ENCODE peak calls at places on chromosomes 11 and 22, in nine cellular contexts. O is sigmoid colon, T is upper lobe of left lung, S is tibial nerve, N is K562, Q is HepG2, Y is stomach, U is transverse colon, I is A549. A is an unnamed sample.

GRCh38 chr11:23856654-23857053 is 640.2 kb upstream of the LUZP2 start:
- DNase-seq in O (no peak), N (no peak), S (no peak), U (no peak), I (no peak), T (no peak), Y (no peak), Q (no peak), A (no peak)

GRCh38 chr22:33578752-33579151 is 341.5 kb downstream of the LARGE1 start:
- DNase-seq in N (no peak), T (no peak), O (no peak), Q (no peak), I (no peak), U (no peak), S (no peak), Y (no peak), A (no peak)

GRCh38 chr11:66011239-66011784 is 496 bp upstream of the CST6 start:
- DNase-seq in Y (no peak), T (peak; percentile 93), N (no peak), I (no peak), U (no peak), S (no peak), O (no peak), Q (no peak), A (no peak)

GRCh38 chr11:106011481-106011880 is 10.6 kb downstream of the MSANTD4 start:
- DNase-seq in S (no peak), N (no peak), O (no peak), Q (no peak), T (no peak), I (no peak), Y (no peak), U (no peak), A (no peak)

GRCh38 chr11:135015966-135016365 is 603.9 kb upstream of the B3GAT1 start:
- DNase-seq in N (no peak), Q (no peak), U (no peak), S (no peak), Y (no peak), O (no peak), I (no peak), T (no peak), A (no peak)

GRCh38 chr11:128342511-128343133 is 244.7 kb downstream of the ETS1 start:
- DNase-seq in N (no peak), Y (no peak), S (no peak), Q (peak; percentile 60), O (peak; percentile 72), T (peak; percentile 84), I (peak; percentile 19), U (peak; percentile 42), A (no peak)

GRCh38 chr22:38180841-38181452 is 683 bp downstream of the PLA2G6 start:
- DNase-seq in S (no peak), T (peak; percentile 82), Y (peak; percentile 59), U (peak; percentile 57), I (no peak), O (no peak), Q (no peak), N (peak; percentile 48), A (peak; percentile 43)

GRCh38 chr11:39541945-39542351 is 1917.5 kb downstream of the LRRC4C start:
- DNase-seq in I (no peak), N (no peak), Q (no peak), U (no peak), T (no peak), O (no peak), S (no peak), Y (peak; percentile 46), A (no peak)

GRCh38 chr11:83019888-83020579 is 51.7 kb downstream of the RAB30 start:
- DNase-seq in I (no peak), O (no peak), Q (no peak), U (peak; percentile 75), T (no peak), S (no peak), Y (peak; percentile 66), N (no peak), A (no peak)

GRCh38 chr11:208177-208916 is 839 bp downstream of the RIC8A start:
- DNase-seq in Y (peak; percentile 85), U (peak; percentile 88), O (peak; percentile 90), I (peak; percentile 73), S (peak; percentile 58), T (peak; percentile 87), N (peak; percentile 81), Q (peak; percentile 55), A (peak; percentile 79)

GRCh38 chr11:77762426-77762825 is 58.1 kb downstream of the RSF1 start:
- DNase-seq in S (no peak), Y (no peak), T (no peak), O (no peak), I (no peak), Q (no peak), U (no peak), N (no peak), A (no peak)

GRCh38 chr11:45857834-45858492 is 10.7 kb downstream of the CRY2 start:
- DNase-seq in Y (peak; percentile 44), T (peak; percentile 90), S (no peak), U (no peak), I (no peak), O (peak; percentile 83), Q (no peak), N (no peak), A (no peak)

GRCh38 chr11:74276581-74276980 is 34.9 kb downstream of the P4HA3 start:
- DNase-seq in U (no peak), I (no peak), T (no peak), N (no peak), Y (no peak), S (no peak), O (no peak), Q (no peak), A (no peak)

GRCh38 chr11:66886671-66887221 is 29.9 kb downstream of the LRFN4 start:
- DNase-seq in I (peak; percentile 95), S (no peak), N (no peak), O (no peak), T (peak; percentile 44), U (no peak), Y (peak; percentile 58), Q (no peak), A (no peak)

DNA sequence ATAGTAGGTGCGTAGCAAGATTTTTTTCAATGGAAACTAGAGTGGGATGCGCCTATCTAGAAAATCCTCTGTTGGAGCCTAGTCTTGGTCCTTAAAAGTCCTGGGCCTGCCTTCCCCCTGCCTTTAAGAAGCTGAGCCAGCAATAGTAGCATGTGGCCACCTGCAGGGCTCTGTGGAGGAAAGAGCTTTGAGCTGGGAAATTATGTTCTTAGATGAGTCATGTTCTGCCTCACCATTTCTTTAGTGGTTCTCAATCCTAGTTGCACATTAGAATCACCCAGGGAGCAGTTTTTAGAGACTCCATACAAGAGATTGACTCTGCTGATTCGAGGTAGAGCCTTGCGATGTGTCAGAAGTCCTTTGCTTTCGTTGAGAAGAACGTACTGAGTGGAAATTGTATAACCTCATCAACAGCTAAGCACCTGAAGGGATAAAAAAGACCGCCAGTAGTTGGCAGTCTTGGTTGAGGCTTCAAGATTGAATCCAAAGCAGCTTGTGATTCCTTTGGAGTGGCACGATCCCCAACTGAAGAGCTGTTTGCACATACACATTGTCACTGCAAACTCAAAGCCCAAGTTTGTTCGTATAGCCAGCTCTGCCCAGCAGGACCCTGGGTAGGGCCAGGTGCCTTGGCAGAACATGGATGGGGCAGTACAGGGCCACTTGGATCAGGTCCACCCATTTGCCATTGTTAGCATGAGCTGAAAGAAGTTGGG is 133.3 kb downstream of the COMMD9 start:
- DNase-seq in U (no peak), O (no peak), I (no peak), T (no peak), Y (no peak), S (no peak), Q (no peak), N (no peak), A (peak; percentile 35)
- TF ChIP-seq CTCF in U (no peak), O (no peak), I (no peak), T (no peak), Y (no peak), S (no peak), Q (no peak), N (no peak), A (no peak)

GRCh38 chr11:102004220-102004619 is 43.0 kb upstream of the CFAP300 start:
- DNase-seq in S (no peak), Y (no peak), N (no peak), U (no peak), I (no peak), Q (no peak), O (no peak), T (no peak), A (no peak)
- TF ChIP-seq EP300 in S (no peak), Y (no peak), N (no peak), U (no peak), I (no peak), Q (no peak), O (no peak), T (no peak), A (no peak)

GRCh38 chr11:64090811-64091516 is 55.2 kb downstream of the FLRT1 start:
- DNase-seq in Q (no peak), S (no peak), N (peak; percentile 49), O (no peak), U (no peak), Y (no peak), I (peak; percentile 31), T (no peak), A (no peak)
- TF ChIP-seq CTCF in Q (peak; percentile 42), S (no peak), N (peak; percentile 30), O (no peak), U (no peak), Y (no peak), I (peak; percentile 7), T (no peak), A (no peak)

GRCh38 chr11:123384116-123384515 is 46.0 kb upstream of the GRAMD1B start:
- DNase-seq in O (no peak), U (no peak), N (no peak), I (no peak), Q (no peak), Y (no peak), S (no peak), T (no peak), A (no peak)

GRCh38 chr11:123382555-123383074 is 47.5 kb upstream of the GRAMD1B start:
- DNase-seq in O (no peak), N (no peak), U (no peak), Y (no peak), I (no peak), S (no peak), T (no peak), Q (no peak), A (no peak)

GRCh38 chr11:123381149-123381548 is 48.9 kb upstream of the GRAMD1B start:
- DNase-seq in Q (no peak), N (no peak), T (no peak), I (no peak), U (no peak), O (no peak), Y (no peak), S (no peak), A (no peak)

GRCh38 chr11:123378096-123378495 is 52.0 kb upstream of the GRAMD1B start:
- DNase-seq in S (no peak), N (no peak), I (no peak), T (no peak), U (no peak), Y (no peak), Q (no peak), O (no peak), A (no peak)

DNA sequence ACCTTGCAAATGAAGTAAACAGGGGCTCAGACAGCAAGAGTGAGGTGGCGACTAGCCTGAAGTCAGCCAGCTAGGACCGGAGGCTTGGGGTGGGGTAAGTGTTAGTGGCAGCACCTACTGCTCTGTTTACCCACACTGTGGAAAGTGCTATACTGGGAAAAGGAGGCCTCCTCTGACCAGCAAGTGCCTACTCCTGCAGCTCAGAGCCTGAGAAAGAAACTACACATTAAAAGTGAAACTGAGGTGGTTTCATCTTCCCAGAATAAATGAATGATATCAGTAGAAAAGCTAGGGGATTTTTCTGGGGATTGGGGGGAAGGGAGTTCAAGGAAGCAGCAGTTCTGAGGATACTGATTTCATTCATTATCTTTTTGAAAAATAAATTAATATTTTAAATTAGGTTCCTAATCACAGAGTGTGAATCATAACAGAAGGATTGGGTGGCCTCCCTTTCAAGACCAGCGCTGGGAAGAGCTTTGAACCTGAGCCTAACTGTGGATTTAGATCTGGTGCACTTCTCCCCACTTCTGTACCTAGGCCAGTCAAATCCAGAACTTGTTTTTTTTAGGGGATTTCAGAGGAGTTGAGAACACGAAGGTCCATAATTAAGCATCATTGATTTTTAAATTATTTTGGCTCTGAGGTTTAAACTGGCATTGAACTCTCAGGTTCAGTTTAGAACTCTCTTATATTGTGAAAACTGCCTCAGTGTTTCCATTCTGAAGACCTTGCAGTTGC is 48.1 kb upstream of the GRAMD1B start:
- DNase-seq in Q (no peak), I (no peak), T (no peak), N (no peak), O (no peak), S (no peak), Y (no peak), U (no peak), A (no peak)
- TF ChIP-seq EP300 in Q (no peak), I (no peak), T (no peak), N (no peak), O (no peak), S (no peak), Y (no peak), U (no peak), A (no peak)